ENCODE peak calls at places on chromosomes 5 and 9, in eight cellular contexts. N is mesendoderm, T is mammary epithelial cell, M is neural progenitor cell, X is GM23248, J is hepatocyte, I is fibroblast of lung, Z is trophoblast cell. O is an unnamed sample. For H3K36me3 and H3K79me2, the result is how much of the 10 kb centered on the place peaks cover.

GRCh38 chr5:147432323-147432722 is 77.5 kb downstream of the DPYSL3 start:
- DNase-seq in N (peak), T (no peak), M (no peak), X (no peak), J (no peak), I (no peak), Z (no peak), O (no peak)

GRCh38 chr5:7422719-7423118 is 26.8 kb downstream of the ADCY2 start:
- DNase-seq in N (no peak), T (no peak), M (no peak), X (peak), J (no peak), I (peak), Z (no peak), O (no peak)

GRCh38 chr9:5459289-5459829 is 9.0 kb downstream of the CD274 start:
- DNase-seq in N (peak), T (peak), M (no peak), X (peak), J (no peak), I (peak), Z (no peak), O (no peak)

GRCh38 chr9:133609311-133610098 is at the start of gene FAM163B:
- DNase-seq in N (peak), T (peak), M (peak), X (peak), J (peak), I (peak), Z (no peak), O (no peak)

GRCh38 chr5:180012316-180012715 is 59.2 kb downstream of the RNF130 start:
- DNase-seq in N (no peak), T (no peak), M (no peak), X (no peak), J (no peak), I (no peak), Z (no peak), O (no peak)

GRCh38 chr9:93994132-93994531 is 39.0 kb upstream of the BARX1 start:
- DNase-seq in N (no peak), T (no peak), M (no peak), X (no peak), J (no peak), I (no peak), Z (no peak), O (no peak)

GRCh38 chr5:149333711-149334443 is 11.4 kb upstream of the GRPEL2 start:
- DNase-seq in N (no peak), T (peak), M (no peak), X (peak), J (no peak), I (no peak), Z (no peak), O (no peak)

GRCh38 chr5:33968133-33969005 is 16.1 kb downstream of the SLC45A2 start:
- DNase-seq in N (peak), T (peak), M (no peak), X (no peak), J (no peak), I (no peak), Z (no peak), O (peak)

GRCh38 chr5:35185518-35185917 is 44.8 kb downstream of the PRLR start:
- DNase-seq in N (no peak), T (no peak), M (no peak), X (no peak), J (peak), I (no peak), Z (no peak), O (no peak)

GRCh38 chr9:129712595-129713524 is 40.0 kb downstream of the PTGES start:
- DNase-seq in N (no peak), T (no peak), M (peak), X (peak), J (peak), I (peak), Z (no peak), O (no peak)

GRCh38 chr5:158423623-158424200 is 564.8 kb upstream of the CLINT1 start:
- DNase-seq in N (no peak), T (no peak), M (no peak), X (no peak), J (no peak), I (peak), Z (no peak), O (no peak)

GRCh38 chr9:127783111-127783621 is 2.7 kb upstream of the CDK9 start:
- DNase-seq in N (no peak), T (no peak), M (peak), X (no peak), J (no peak), I (no peak), Z (no peak), O (no peak)

GRCh38 chr9:78539904-78540303 is 243.0 kb downstream of the PSAT1 start:
- DNase-seq in N (no peak), T (peak), M (no peak), X (peak), J (no peak), I (peak), Z (no peak), O (no peak)

GRCh38 chr9:116269250-116269649 is 115.7 kb downstream of the PAPPA start:
- DNase-seq in N (no peak), T (no peak), M (no peak), X (peak), J (no peak), I (peak), Z (no peak), O (no peak)

GRCh38 chr5:146344155-146345118 is 5.8 kb downstream of the POU4F3 start:
- DNase-seq in N (peak), T (no peak), M (peak), X (no peak), J (no peak), I (no peak), Z (peak), O (no peak)

GRCh38 chr5:7537573-7537972 is 141.6 kb downstream of the ADCY2 start:
- DNase-seq in N (no peak), T (no peak), M (no peak), X (no peak), J (no peak), I (no peak), Z (no peak), O (no peak)

GRCh38 chr9:19554518-19554917 is 145.7 kb downstream of the ACER2 start:
- DNase-seq in N (no peak), T (no peak), M (no peak), X (no peak), J (no peak), I (no peak), Z (no peak), O (no peak)

GRCh38 chr5:107806271-107806670 is 135.5 kb upstream of the EFNA5 start:
- DNase-seq in N (no peak), T (no peak), M (peak), X (no peak), J (no peak), I (no peak), Z (no peak), O (no peak)

GRCh38 chr5:177064500-177065277 is 22.0 kb upstream of the FGFR4 start:
- DNase-seq in N (no peak), T (no peak), M (no peak), X (no peak), J (no peak), I (no peak), Z (no peak), O (no peak)

GRCh38 chr9:134666801-134667200 is 25.2 kb downstream of the COL5A1 start:
- DNase-seq in N (no peak), T (peak), M (no peak), X (peak), J (no peak), I (peak), Z (no peak), O (no peak)

GRCh38 chr5:34467436-34467835 is 188.7 kb upstream of the RAI14 start:
- DNase-seq in N (no peak), T (no peak), M (no peak), X (no peak), J (no peak), I (no peak), Z (no peak), O (no peak)

GRCh38 chr5:173618927-173619519 is 2.6 kb upstream of the BOD1 start:
- DNase-seq in N (peak), T (peak), M (peak), X (peak), J (peak), I (peak), Z (peak), O (peak)

GRCh38 chr5:10702040-10702629 is 58.9 kb downstream of the DAP start:
- DNase-seq in N (no peak), T (peak), M (no peak), X (peak), J (peak), I (peak), Z (peak), O (no peak)

GRCh38 chr9:99253772-99254431 is 31.8 kb downstream of the SEC61B start:
- DNase-seq in N (peak), T (peak), M (peak), X (no peak), J (no peak), I (peak), Z (peak), O (peak)

GRCh38 chr9:7358876-7359275 is 440.7 kb downstream of the DMAC1 start:
- DNase-seq in N (peak), T (no peak), M (peak), X (no peak), J (no peak), I (no peak), Z (no peak), O (no peak)

GRCh38 chr5:178420424-178420823 is 169.8 kb downstream of the COL23A1 start:
- DNase-seq in N (peak), T (no peak), M (peak), X (no peak), J (no peak), I (no peak), Z (no peak), O (no peak)

GRCh38 chr9:92097997-92098482 is 17.2 kb downstream of the SPTLC1 start:
- DNase-seq in N (peak), T (peak), M (no peak), X (no peak), J (no peak), I (peak), Z (peak), O (no peak)

GRCh38 chr5:80977764-80978163 is 17.6 kb downstream of the RASGRF2 start:
- DNase-seq in N (no peak), T (no peak), M (no peak), X (no peak), J (no peak), I (peak), Z (no peak), O (no peak)

GRCh38 chr5:1727571-1727970 is 72.1 kb downstream of the MRPL36 start:
- DNase-seq in N (no peak), T (no peak), M (peak), X (no peak), J (no peak), I (no peak), Z (no peak), O (peak)

GRCh38 chr9:36319806-36320205 is 61.6 kb upstream of the GNE start:
- DNase-seq in N (no peak), T (peak), M (no peak), X (peak), J (peak), I (no peak), Z (no peak), O (no peak)

GRCh38 chr5:102152906-102153787 is 142.9 kb downstream of the SLCO4C1 start:
- DNase-seq in N (peak), T (peak), M (peak), X (peak), J (peak), I (no peak), Z (peak), O (peak)

DNA sequence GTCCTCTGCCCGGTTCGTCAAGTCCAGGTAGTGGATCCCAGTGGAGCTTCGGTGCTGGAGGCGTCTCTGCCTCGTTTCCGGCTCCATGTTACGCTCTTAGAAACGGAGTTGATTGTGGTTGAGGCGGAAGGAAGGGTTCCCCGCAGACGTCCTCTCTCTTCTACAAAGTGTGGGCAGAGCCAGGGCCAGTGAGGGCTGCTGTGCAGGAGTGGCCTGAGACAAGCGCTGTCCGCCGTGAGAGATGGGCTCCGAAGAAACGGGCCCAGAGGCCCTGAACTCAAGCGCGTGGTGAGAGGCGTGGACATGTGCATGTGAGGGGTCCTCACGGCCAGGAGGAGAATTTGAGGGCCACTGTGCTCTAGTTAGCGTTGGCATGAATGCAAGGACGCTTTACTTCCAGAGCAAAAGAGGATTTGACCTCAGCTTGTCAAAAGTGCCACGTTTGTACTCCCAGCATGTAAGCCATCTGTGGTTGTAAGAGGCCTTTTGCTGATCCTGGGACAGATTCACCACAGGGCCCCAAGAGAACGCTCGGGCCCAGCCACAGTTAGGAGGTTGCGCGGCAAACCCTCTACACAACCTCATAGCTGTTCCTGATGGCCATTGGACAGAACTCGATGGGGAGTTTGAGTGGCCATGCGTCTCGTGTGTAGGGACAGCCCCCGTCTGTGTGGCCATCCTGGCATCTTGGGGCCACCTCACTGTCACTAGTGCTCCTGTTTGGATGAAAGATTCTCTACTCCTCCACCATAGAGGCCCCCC is 10.2 kb downstream of the MAN1B1 start:
- DNase-seq in N (no peak), T (no peak), M (no peak), X (no peak), J (no peak), I (no peak), Z (no peak), O (no peak)
- H3K36me3 ChIP-seq in N (under half), T (under half), M (under half), X (under half), J (under half), I (under half), Z (half or more), O (under half)

DNA sequence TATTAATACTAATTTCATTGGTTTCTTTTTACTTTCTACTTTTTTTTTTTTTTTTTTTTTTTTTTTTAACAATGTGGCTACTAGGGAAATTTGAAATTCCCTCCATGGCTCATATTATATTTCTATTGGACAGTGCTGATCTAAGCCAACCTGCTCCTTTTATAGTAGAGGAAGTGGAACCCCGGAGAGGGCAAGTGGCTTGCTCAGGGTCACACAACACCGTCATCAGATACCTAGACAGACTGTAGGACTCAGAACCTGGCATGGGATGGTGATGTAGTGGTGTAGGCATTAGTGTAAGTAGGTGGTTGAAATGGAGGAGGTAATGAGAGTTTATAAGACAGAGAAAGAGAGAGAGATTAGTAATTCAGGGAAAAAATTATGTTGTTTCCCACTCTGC is 10.8 kb downstream of the ZNF618 start:
- DNase-seq in N (no peak), T (peak), M (no peak), X (peak), J (no peak), I (peak), Z (no peak), O (no peak)
- H3K79me2 ChIP-seq in N (under half), T (half or more), M (half or more), X (half or more), J (half or more), I (half or more), Z (under half), O (under half)

GRCh38 chr9:37496020-37496419 is 10.3 kb downstream of the POLR1E start:
- DNase-seq in N (no peak), T (no peak), M (no peak), X (no peak), J (no peak), I (no peak), Z (no peak), O (no peak)
- H3K36me3 ChIP-seq in N (under half), T (half or more), M (under half), X (half or more), J (under half), I (under half), Z (half or more), O (under half)

DNA sequence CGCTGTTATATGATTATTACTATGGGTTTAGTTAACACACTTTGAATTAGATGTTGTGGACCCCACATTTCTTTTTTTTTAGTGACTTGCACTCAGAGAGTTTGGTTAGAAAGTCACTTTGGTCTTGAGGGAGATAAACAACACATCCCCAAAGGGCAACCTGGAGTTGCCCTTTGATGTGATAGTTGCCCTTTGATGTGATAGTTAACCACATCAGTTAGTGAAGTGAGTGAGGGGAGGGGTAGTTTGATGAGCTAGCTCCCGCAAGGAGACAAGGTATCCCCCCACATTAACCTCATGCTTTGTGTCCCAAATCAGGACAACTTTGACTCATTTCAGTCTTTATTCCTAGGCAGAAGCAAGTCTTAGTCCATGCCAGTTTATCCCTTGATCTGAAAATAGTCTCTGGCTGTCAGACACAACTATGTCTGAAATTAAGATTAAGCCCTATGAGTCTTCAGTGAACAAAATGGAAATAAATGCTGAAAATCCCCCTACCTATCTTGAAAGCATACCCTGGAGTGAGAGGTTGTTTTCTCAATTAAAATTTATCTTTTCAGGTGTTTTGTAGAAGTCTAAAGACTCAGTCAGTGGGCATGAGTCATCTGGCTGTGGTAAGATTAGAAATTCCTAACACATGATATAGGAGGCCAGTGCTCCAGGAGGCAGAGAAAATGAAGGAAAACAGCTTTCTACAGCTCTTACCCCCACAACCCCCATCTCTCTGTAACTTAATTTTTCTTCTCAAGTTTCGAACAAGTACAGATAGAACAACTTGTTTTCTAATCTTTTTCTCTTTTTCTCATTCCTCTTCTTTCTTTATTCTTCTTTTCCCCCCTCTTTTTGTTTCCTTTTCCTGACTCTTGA is 208.9 kb upstream of the DMRTA1 start:
- DNase-seq in N (peak), T (peak), M (no peak), X (peak), J (peak), I (peak), Z (peak), O (peak)
- H3K79me2 ChIP-seq in N (under half), T (under half), M (under half), X (under half), J (under half), I (under half), Z (under half), O (under half)

GRCh38 chr5:139287890-139288635 is 5.5 kb upstream of the MATR3 start:
- DNase-seq in N (no peak), T (no peak), M (no peak), X (no peak), J (no peak), I (no peak), Z (no peak), O (peak)

GRCh38 chr5:139284295-139284694 is 9.2 kb upstream of the MATR3 start:
- DNase-seq in N (no peak), T (no peak), M (no peak), X (no peak), J (no peak), I (no peak), Z (no peak), O (no peak)

GRCh38 chr5:139283252-139284166 is 10.0 kb upstream of the MATR3 start:
- DNase-seq in N (peak), T (no peak), M (no peak), X (no peak), J (no peak), I (no peak), Z (peak), O (no peak)

GRCh38 chr5:139282195-139282557 is 11.4 kb upstream of the MATR3 start:
- DNase-seq in N (no peak), T (no peak), M (no peak), X (peak), J (no peak), I (peak), Z (no peak), O (no peak)

DNA sequence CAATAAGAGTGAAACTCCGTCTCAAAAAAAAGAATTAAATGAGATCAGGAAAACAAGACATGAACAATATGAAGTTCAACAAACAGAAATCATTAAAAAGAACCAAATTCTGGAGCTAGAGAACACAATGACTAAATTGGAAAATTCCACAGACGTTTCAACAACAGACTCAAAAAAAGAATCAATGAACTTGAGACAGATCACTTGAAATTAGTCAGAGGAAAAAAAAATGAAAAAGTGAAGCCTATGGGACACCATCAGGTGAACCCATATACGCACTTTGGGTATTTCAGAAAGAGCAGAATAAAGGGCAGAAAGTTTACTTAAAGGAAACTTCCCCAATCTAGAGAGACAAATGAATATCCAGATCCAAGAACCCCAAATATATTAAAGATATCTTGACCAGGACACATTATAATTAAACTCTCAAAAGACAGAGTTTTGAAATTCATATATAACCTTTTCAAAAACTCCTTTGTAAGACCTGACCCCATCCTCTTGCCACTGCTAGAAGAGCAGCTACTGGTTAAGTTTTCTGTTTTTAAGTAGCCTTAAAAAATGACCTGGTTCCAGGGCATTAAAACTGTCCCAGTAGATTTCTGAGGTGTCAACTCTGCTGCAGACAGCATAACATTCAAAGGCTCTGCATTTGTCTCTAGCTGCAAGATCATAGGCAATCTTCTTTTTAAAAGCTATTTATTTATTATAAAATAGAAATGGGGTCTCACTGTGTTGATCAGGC is 7.7 kb upstream of the MATR3 start:
- DNase-seq in N (no peak), T (no peak), M (no peak), X (no peak), J (no peak), I (no peak), Z (no peak), O (no peak)
- H3K36me3 ChIP-seq in N (under half), T (under half), M (under half), X (under half), J (under half), I (under half), Z (under half), O (under half)

O was measured in MM.1S.